ENCODE peak calls at places on chromosomes 11 and 22, in six cellular contexts. Z is right atrium auricular region, S is sigmoid colon, P is colonic mucosa, D is HFF-Myc, H is GM12865. A is an unnamed sample.

GRCh38 chr11:294795-295194 is 4.5 kb downstream of the IFITM5 start:
- DNase-seq in H (no peak), P (no peak), Z (no peak), D (no peak), S (peak; percentile 60), A (peak; percentile 11)

GRCh38 chr11:8301622-8302021 is 37.9 kb upstream of the LMO1 start:
- DNase-seq in P (no peak), Z (no peak), H (no peak), D (no peak), S (peak; percentile 24), A (no peak)

GRCh38 chr11:103953797-103954495 is 82.5 kb upstream of the DDI1 start:
- DNase-seq in H (no peak), Z (no peak), P (no peak), D (no peak), S (no peak), A (no peak)

GRCh38 chr11:103863497-103863896 is 172.9 kb upstream of the DDI1 start:
- DNase-seq in H (no peak), D (no peak), S (no peak), Z (no peak), P (no peak), A (no peak)

GRCh38 chr11:119094816-119095065 is 6.9 kb downstream of the DPAGT1 start:
- DNase-seq in Z (peak; percentile 83), P (peak; percentile 80), S (peak; percentile 94), H (peak; percentile 88), D (no peak), A (peak; percentile 85)

GRCh38 chr22:31917227-31917921 is 27.0 kb upstream of the YWHAH start:
- DNase-seq in H (peak; percentile 65), D (no peak), Z (no peak), S (no peak), P (peak; percentile 25), A (no peak)

GRCh38 chr11:118619444-118620205 is 12.2 kb downstream of the PHLDB1 start:
- DNase-seq in D (peak; percentile 96), H (no peak), S (peak; percentile 80), P (no peak), Z (peak; percentile 85), A (no peak)

GRCh38 chr11:9014826-9015225 is 11.0 kb upstream of the NRIP3 start:
- DNase-seq in P (no peak), H (no peak), Z (no peak), D (no peak), S (no peak), A (no peak)

GRCh38 chr11:103114836-103115235 is 5.6 kb downstream of the DYNC2H1 start:
- DNase-seq in P (no peak), Z (no peak), S (no peak), H (no peak), D (no peak), A (no peak)

GRCh38 chr22:46115755-46116490 is 34.4 kb upstream of the PPARA start:
- DNase-seq in H (no peak), D (no peak), S (no peak), P (no peak), Z (no peak), A (no peak)

GRCh38 chr11:121630041-121630440 is 177.3 kb upstream of the SORL1-AS1 start:
- DNase-seq in H (no peak), P (no peak), Z (no peak), D (peak; percentile 50), S (no peak), A (no peak)

GRCh38 chr22:44133901-44134511 is 46.7 kb upstream of the PARVG start:
- DNase-seq in D (no peak), P (no peak), Z (no peak), S (peak; percentile 70), H (no peak), A (no peak)

GRCh38 chr11:74463216-74463615 is 4.1 kb downstream of the KCNE3 start:
- DNase-seq in H (no peak), D (no peak), P (no peak), S (no peak), Z (peak; percentile 46), A (no peak)

GRCh38 chr22:40660725-40661124 is 18.6 kb upstream of the MCHR1 start:
- DNase-seq in P (no peak), S (no peak), Z (no peak), D (no peak), H (no peak), A (no peak)

GRCh38 chr22:32632650-32633049 is 158.0 kb downstream of the FBXO7 start:
- DNase-seq in P (no peak), H (no peak), S (no peak), D (no peak), Z (no peak), A (no peak)

GRCh38 chr22:23820748-23821211 is 18.0 kb downstream of the DERL3 start:
- DNase-seq in Z (no peak), S (no peak), H (no peak), D (no peak), P (no peak), A (no peak)

GRCh38 chr11:32706985-32707736 is 87.3 kb downstream of the CCDC73 start:
- DNase-seq in Z (no peak), S (no peak), P (no peak), H (peak; percentile 30), D (peak; percentile 25), A (no peak)

GRCh38 chr11:8384199-8384821 is 120.6 kb upstream of the LMO1 start:
- DNase-seq in H (peak; percentile 13), S (peak; percentile 79), P (no peak), Z (no peak), D (no peak), A (no peak)

GRCh38 chr11:6457581-6458320 is 16.0 kb downstream of the TRIM3 start:
- DNase-seq in S (no peak), H (no peak), D (no peak), P (no peak), Z (no peak), A (no peak)

GRCh38 chr22:27988704-27989103 is 69.6 kb upstream of the PITPNB start:
- DNase-seq in S (no peak), Z (peak; percentile 40), D (no peak), H (no peak), P (no peak), A (no peak)

GRCh38 chr11:108958446-108959123 is 293.7 kb downstream of the DDX10 start:
- DNase-seq in H (peak; percentile 53), Z (no peak), P (no peak), S (no peak), D (peak; percentile 67), A (no peak)

GRCh38 chr11:35030716-35031213 is 108.2 kb upstream of the CD44 start:
- DNase-seq in H (peak; percentile 51), P (no peak), Z (peak; percentile 83), D (peak; percentile 76), S (peak; percentile 69), A (peak; percentile 35)

GRCh38 chr11:124751391-124751740 is 689 bp downstream of the VSIG2 start:
- DNase-seq in P (no peak), S (no peak), D (no peak), Z (no peak), H (no peak), A (no peak)

GRCh38 chr11:124753207-124753606 is 1.2 kb upstream of the VSIG2 start:
- DNase-seq in D (no peak), Z (no peak), S (no peak), P (no peak), H (no peak), A (no peak)

GRCh38 chr11:124753624-124754023 is 1.6 kb upstream of the VSIG2 start:
- DNase-seq in H (no peak), P (no peak), Z (no peak), S (no peak), D (no peak), A (no peak)

GRCh38 chr11:124752471-124753100 is 531 bp upstream of the VSIG2 start:
- DNase-seq in D (no peak), P (no peak), H (no peak), S (no peak), Z (no peak), A (no peak)

DNA sequence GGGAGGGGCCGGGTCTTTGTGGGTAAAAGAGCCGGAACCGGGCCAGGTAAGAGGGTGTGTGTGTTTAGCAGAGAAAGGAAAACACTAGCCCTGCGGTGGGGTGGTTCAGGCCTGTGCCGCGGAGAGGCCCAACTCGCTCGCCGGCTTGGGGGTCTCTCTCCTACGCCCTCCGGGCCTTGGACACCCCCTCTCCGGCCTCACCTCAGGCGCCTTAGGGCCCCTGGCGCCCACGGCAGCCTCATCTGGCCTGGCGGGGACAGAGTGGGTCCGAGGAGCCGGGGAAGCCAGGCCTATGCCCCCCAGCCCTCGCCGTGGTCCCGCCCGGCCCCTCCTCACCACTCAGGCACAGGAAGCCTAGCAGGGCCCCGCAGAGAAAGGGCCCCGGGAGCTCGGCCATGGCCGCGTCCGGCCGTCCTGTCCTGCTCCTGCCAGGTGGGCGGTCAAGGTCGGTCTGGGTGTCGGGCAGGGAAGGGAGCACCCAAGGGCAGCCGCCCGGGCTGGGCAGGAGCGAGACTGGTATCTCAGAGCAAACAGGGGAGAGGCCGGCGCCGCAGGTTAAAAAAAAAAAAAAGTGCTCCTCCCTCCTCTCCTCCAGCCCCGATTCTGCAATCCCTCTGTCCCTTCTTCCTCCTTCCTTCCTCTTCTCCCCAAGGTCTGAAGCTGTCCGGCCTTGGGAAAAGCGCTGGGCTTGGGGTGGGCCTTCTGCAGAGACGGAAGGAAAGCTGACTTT is at the start of gene VSIG2:
- DNase-seq in S (no peak), D (no peak), H (no peak), Z (no peak), P (peak; percentile 71), A (no peak)
- H3K4me3 ChIP-seq in S (no peak within 1 kb of the TSS), D (no peak within 1 kb of the TSS), H (no peak within 1 kb of the TSS), Z (peak within 1 kb of the TSS; percentile 22), P (peak within 1 kb of the TSS; percentile 48), A (peak within 1 kb of the TSS; percentile 41)

GRCh38 chr11:128549256-128549944 is 38.0 kb downstream of the ETS1 start:
- DNase-seq in S (peak; percentile 89), D (no peak), Z (peak; percentile 61), P (no peak), H (no peak), A (peak; percentile 82)
- H3K4me3 ChIP-seq in S (peak overlapping the region; percentile 54), D (peak overlapping the region; percentile 32), Z (peak overlapping the region; percentile 58), P (peak overlapping the region; percentile 22), H (no peak overlapping the region), A (peak overlapping the region; percentile 69)

DNA sequence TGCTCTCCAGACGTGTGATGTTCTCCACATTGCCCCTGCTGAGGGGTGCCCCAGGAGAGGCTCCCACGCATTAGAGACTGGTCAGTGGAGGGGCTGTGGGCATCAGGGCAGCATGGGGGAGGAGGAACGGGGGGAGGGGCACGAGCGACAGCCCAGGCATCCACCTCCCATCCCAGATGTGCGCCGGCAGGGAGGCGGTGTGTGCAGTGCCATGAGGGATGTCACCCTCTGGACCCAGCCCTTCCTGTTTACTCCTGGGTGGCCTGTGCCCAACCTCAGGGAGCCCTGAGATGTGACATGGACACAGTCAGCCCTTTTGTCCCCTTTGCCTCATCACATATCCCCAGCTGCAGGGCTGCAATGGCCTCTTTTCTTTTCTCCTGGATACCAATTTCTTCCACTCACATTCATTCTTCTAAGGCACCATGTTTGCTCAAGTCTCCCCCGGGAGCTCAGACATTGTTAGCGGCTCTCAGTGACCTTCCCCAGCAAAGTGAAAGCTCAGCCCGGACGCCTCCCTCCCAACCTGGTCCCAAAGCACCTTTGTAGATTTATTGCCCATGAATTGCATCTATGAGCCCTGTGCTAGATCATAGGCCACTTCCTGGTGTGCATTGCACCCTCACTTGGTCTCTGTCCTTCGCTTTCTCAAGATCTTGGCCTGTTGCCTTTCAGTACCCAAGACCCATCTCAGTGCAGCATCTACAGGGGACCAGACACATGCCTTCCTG is 150.6 kb downstream of the CEP164 start:
- DNase-seq in P (peak; percentile 28), H (no peak), S (no peak), Z (no peak), D (no peak), A (no peak)
- H3K4me3 ChIP-seq in P (no peak overlapping the region), H (no peak overlapping the region), S (no peak overlapping the region), Z (no peak overlapping the region), D (no peak overlapping the region), A (no peak overlapping the region)

GRCh38 chr11:70498976-70499801 is 100.9 kb downstream of the CTTN start:
- DNase-seq in P (no peak), D (no peak), S (peak; percentile 44), Z (no peak), H (no peak), A (peak; percentile 8)
- H3K4me3 ChIP-seq in P (no peak overlapping the region), D (no peak overlapping the region), S (no peak overlapping the region), Z (no peak overlapping the region), H (no peak overlapping the region), A (no peak overlapping the region)

A was measured in left ventricle myocardium inferior.